ENCODE peak calls at places on chromosomes 1 and 21, in seven cellular contexts. One of them, this sample, is unnamed.

GRCh38 chr1:186617860-186618780 is 62.1 kb downstream of the PTGS2 start:
- DNase-seq in pancreas: no peak
- DNase-seq in activated B cell treated with CpG ODN at 0.5 μM for 24 hours: no peak
- DNase-seq in left ventricle myocardium inferior: peak
- DNase-seq in heart right ventricle: peak
- DNase-seq in A549: peak
- DNase-seq in mesothelial cell of epicardium: no peak
- DNase-seq in this sample: no peak

GRCh38 chr1:63813829-63814277 is 40.0 kb downstream of the ROR1 start:
- DNase-seq in A549: no peak
- DNase-seq in left ventricle myocardium inferior: no peak
- DNase-seq in activated B cell treated with CpG ODN at 0.5 μM for 24 hours: no peak
- DNase-seq in pancreas: peak
- DNase-seq in heart right ventricle: no peak
- DNase-seq in mesothelial cell of epicardium: no peak
- DNase-seq in this sample: no peak

GRCh38 chr1:25255711-25256577 is 8.7 kb upstream of the RSRP1 start:
- DNase-seq in heart right ventricle: no peak
- DNase-seq in A549: no peak
- DNase-seq in pancreas: no peak
- DNase-seq in activated B cell treated with CpG ODN at 0.5 μM for 24 hours: no peak
- DNase-seq in left ventricle myocardium inferior: no peak
- DNase-seq in mesothelial cell of epicardium: no peak
- DNase-seq in this sample: no peak

GRCh38 chr1:201059871-201060555 is 36.5 kb upstream of the KIF21B start:
- DNase-seq in heart right ventricle: no peak
- DNase-seq in mesothelial cell of epicardium: no peak
- DNase-seq in activated B cell treated with CpG ODN at 0.5 μM for 24 hours: no peak
- DNase-seq in pancreas: no peak
- DNase-seq in A549: peak
- DNase-seq in left ventricle myocardium inferior: no peak
- DNase-seq in this sample: no peak

GRCh38 chr1:211596418-211597181 is 17.6 kb upstream of the SLC30A1 start:
- DNase-seq in pancreas: no peak
- DNase-seq in activated B cell treated with CpG ODN at 0.5 μM for 24 hours: no peak
- DNase-seq in heart right ventricle: no peak
- DNase-seq in A549: no peak
- DNase-seq in left ventricle myocardium inferior: no peak
- DNase-seq in mesothelial cell of epicardium: no peak
- DNase-seq in this sample: no peak

GRCh38 chr1:192812420-192813209 is 3.8 kb downstream of the RGS2 start:
- DNase-seq in activated B cell treated with CpG ODN at 0.5 μM for 24 hours: no peak
- DNase-seq in mesothelial cell of epicardium: no peak
- DNase-seq in pancreas: no peak
- DNase-seq in A549: no peak
- DNase-seq in left ventricle myocardium inferior: no peak
- DNase-seq in heart right ventricle: no peak
- DNase-seq in this sample: no peak

GRCh38 chr1:82614090-82614489 is 813.4 kb downstream of the ADGRL2 start:
- DNase-seq in left ventricle myocardium inferior: no peak
- DNase-seq in mesothelial cell of epicardium: no peak
- DNase-seq in heart right ventricle: no peak
- DNase-seq in pancreas: no peak
- DNase-seq in A549: no peak
- DNase-seq in activated B cell treated with CpG ODN at 0.5 μM for 24 hours: no peak
- DNase-seq in this sample: no peak

GRCh38 chr1:9340172-9340854 is 47.6 kb downstream of the SPSB1 start:
- DNase-seq in pancreas: no peak
- DNase-seq in A549: no peak
- DNase-seq in mesothelial cell of epicardium: no peak
- DNase-seq in left ventricle myocardium inferior: no peak
- DNase-seq in activated B cell treated with CpG ODN at 0.5 μM for 24 hours: no peak
- DNase-seq in heart right ventricle: no peak
- DNase-seq in this sample: no peak

GRCh38 chr1:152869808-152870419 is 8.2 kb upstream of the SMCP start:
- DNase-seq in A549: peak
- DNase-seq in heart right ventricle: peak
- DNase-seq in mesothelial cell of epicardium: peak
- DNase-seq in pancreas: peak
- DNase-seq in left ventricle myocardium inferior: no peak
- DNase-seq in activated B cell treated with CpG ODN at 0.5 μM for 24 hours: peak
- DNase-seq in this sample: no peak

GRCh38 chr1:912740-913301 is 10.9 kb upstream of the SAMD11 start:
- DNase-seq in A549: peak
- DNase-seq in heart right ventricle: no peak
- DNase-seq in mesothelial cell of epicardium: peak
- DNase-seq in pancreas: peak
- DNase-seq in left ventricle myocardium inferior: peak
- DNase-seq in activated B cell treated with CpG ODN at 0.5 μM for 24 hours: no peak
- DNase-seq in this sample: no peak

DNA sequence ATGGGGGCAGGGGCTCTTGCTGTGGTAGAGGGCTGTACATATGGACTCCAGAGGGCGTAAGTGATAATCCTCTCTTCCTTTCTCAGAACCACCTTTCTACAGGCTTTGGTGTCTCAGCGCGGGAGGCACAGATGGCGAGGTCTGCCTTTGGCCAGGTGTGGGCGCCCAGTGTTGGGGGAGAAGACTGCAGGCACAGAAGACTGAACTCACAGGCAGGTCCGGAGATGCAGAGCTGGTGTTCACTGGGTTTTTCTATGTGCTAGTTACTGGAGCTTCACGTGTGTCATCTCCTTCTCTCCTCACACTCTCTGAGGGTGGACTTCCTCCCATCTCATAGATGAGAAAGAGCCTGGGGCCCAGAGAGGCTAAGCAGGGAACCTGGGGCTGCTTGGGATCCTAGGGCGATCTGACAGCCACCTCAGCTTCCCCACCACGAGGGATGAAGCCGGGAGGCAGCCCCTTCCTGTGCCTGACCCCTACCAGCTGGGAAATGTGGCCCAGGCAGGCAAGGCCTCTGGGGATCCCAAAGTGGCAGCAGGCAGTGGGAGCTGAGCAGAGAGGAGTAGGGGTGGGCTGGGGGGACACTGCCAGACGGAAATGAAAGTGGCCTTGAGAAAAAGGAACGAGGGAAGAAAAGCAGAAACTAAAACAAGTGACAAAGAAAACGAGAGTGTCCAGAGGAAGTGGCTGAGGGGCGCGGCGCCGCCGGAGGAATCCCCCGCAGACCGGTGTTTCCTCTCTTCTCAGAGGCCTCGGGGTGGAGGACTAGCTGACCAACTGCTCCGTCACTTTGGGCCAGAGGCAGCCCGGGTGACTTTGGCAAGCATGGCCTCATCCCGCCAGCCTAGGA is 191.6 kb downstream of the HIVEP3 start:
- DNase-seq in left ventricle myocardium inferior: peak
- DNase-seq in pancreas: no peak
- DNase-seq in mesothelial cell of epicardium: no peak
- DNase-seq in activated B cell treated with CpG ODN at 0.5 μM for 24 hours: peak
- DNase-seq in heart right ventricle: peak
- DNase-seq in A549: no peak
- DNase-seq in this sample: peak
- TF ChIP-seq CTCF in left ventricle myocardium inferior: no peak
- TF ChIP-seq CTCF in pancreas: no peak
- TF ChIP-seq CTCF in mesothelial cell of epicardium: no peak
- TF ChIP-seq CTCF in activated B cell treated with CpG ODN at 0.5 μM for 24 hours: no peak
- TF ChIP-seq CTCF in heart right ventricle: no peak
- TF ChIP-seq CTCF in A549: no peak
- TF ChIP-seq CTCF in this sample: no peak

GRCh38 chr1:111739222-111739983 is at the start of gene INKA2:
- DNase-seq in pancreas: peak
- DNase-seq in activated B cell treated with CpG ODN at 0.5 μM for 24 hours: peak
- DNase-seq in mesothelial cell of epicardium: peak
- DNase-seq in A549: peak
- DNase-seq in left ventricle myocardium inferior: peak
- DNase-seq in heart right ventricle: peak
- DNase-seq in this sample: peak

GRCh38 chr1:111738133-111738435 is 1.1 kb downstream of the INKA2 start:
- DNase-seq in activated B cell treated with CpG ODN at 0.5 μM for 24 hours: no peak
- DNase-seq in heart right ventricle: no peak
- DNase-seq in pancreas: no peak
- DNase-seq in left ventricle myocardium inferior: no peak
- DNase-seq in mesothelial cell of epicardium: no peak
- DNase-seq in A549: no peak
- DNase-seq in this sample: no peak

GRCh38 chr1:111737216-111738132 is 1.7 kb downstream of the INKA2 start:
- DNase-seq in pancreas: no peak
- DNase-seq in left ventricle myocardium inferior: no peak
- DNase-seq in activated B cell treated with CpG ODN at 0.5 μM for 24 hours: no peak
- DNase-seq in A549: no peak
- DNase-seq in heart right ventricle: no peak
- DNase-seq in mesothelial cell of epicardium: no peak
- DNase-seq in this sample: no peak

GRCh38 chr1:111739984-111740765 is 980 bp upstream of the INKA2 start:
- DNase-seq in pancreas: peak
- DNase-seq in left ventricle myocardium inferior: peak
- DNase-seq in heart right ventricle: peak
- DNase-seq in mesothelial cell of epicardium: peak
- DNase-seq in activated B cell treated with CpG ODN at 0.5 μM for 24 hours: peak
- DNase-seq in A549: peak
- DNase-seq in this sample: peak

DNA sequence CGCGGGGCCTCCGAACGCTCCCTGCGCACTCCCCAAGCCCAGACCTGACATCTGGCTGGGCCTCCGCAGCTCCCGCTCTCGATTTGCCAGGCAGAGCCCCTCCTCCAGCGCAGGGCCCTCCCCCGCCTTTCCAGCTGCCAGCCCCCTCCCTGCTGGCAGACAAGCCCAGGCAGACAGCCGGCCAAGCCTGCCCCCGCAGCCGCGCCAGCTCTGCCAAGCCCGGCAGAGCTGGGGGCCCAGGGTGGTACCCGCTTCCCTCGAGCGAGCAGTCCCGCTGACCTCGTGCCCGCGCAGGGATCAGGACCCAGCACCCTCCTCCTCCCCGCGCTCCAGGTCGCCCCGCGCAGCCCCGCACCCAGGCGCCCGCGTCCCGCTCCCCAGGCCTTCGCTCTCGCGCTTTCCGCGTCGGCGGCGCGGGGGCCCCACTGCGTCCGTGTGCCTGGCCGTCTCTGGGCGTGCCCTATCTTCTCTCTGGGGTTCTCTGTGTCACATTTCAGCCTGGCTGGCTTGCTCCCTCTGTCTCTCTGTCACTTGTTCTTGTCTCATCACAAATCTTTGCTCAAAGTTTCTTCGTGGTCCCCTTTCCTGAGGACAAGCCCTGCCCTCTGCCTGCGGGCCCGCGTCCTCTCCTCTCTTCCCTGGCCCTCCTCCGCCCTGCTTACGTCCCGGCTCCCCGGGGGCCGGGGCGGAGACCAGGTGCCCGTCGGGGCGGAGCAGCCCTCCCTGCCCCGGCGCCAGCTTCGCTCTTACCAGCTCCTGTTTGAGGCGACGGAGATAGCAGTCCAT is 566 bp downstream of the INKA2 start:
- DNase-seq in A549: peak
- DNase-seq in activated B cell treated with CpG ODN at 0.5 μM for 24 hours: peak
- DNase-seq in heart right ventricle: peak
- DNase-seq in mesothelial cell of epicardium: no peak
- DNase-seq in left ventricle myocardium inferior: peak
- DNase-seq in pancreas: peak
- DNase-seq in this sample: peak
- TF ChIP-seq CTCF in A549: no peak
- TF ChIP-seq CTCF in activated B cell treated with CpG ODN at 0.5 μM for 24 hours: no peak
- TF ChIP-seq CTCF in heart right ventricle: no peak
- TF ChIP-seq CTCF in mesothelial cell of epicardium: no peak
- TF ChIP-seq CTCF in left ventricle myocardium inferior: no peak
- TF ChIP-seq CTCF in pancreas: no peak
- TF ChIP-seq CTCF in this sample: no peak

GRCh38 chr1:39131940-39132339 is 72.6 kb upstream of the MACF1 start:
- DNase-seq in activated B cell treated with CpG ODN at 0.5 μM for 24 hours: no peak
- DNase-seq in pancreas: no peak
- DNase-seq in mesothelial cell of epicardium: no peak
- DNase-seq in heart right ventricle: no peak
- DNase-seq in A549: no peak
- DNase-seq in left ventricle myocardium inferior: no peak
- DNase-seq in this sample: no peak

GRCh38 chr1:39133340-39133684 is 71.2 kb upstream of the MACF1 start:
- DNase-seq in mesothelial cell of epicardium: no peak
- DNase-seq in activated B cell treated with CpG ODN at 0.5 μM for 24 hours: no peak
- DNase-seq in left ventricle myocardium inferior: no peak
- DNase-seq in pancreas: no peak
- DNase-seq in A549: no peak
- DNase-seq in heart right ventricle: no peak
- DNase-seq in this sample: no peak

GRCh38 chr1:39134768-39135333 is 69.6 kb upstream of the MACF1 start:
- DNase-seq in mesothelial cell of epicardium: no peak
- DNase-seq in left ventricle myocardium inferior: no peak
- DNase-seq in A549: no peak
- DNase-seq in pancreas: no peak
- DNase-seq in heart right ventricle: no peak
- DNase-seq in activated B cell treated with CpG ODN at 0.5 μM for 24 hours: no peak
- DNase-seq in this sample: no peak

GRCh38 chr1:39130297-39130696 is 74.2 kb upstream of the MACF1 start:
- DNase-seq in heart right ventricle: no peak
- DNase-seq in left ventricle myocardium inferior: no peak
- DNase-seq in A549: peak
- DNase-seq in pancreas: no peak
- DNase-seq in activated B cell treated with CpG ODN at 0.5 μM for 24 hours: no peak
- DNase-seq in mesothelial cell of epicardium: no peak
- DNase-seq in this sample: no peak

GRCh38 chr1:39132505-39133339 is 71.8 kb upstream of the MACF1 start:
- DNase-seq in left ventricle myocardium inferior: peak
- DNase-seq in A549: peak
- DNase-seq in mesothelial cell of epicardium: peak
- DNase-seq in heart right ventricle: peak
- DNase-seq in pancreas: peak
- DNase-seq in activated B cell treated with CpG ODN at 0.5 μM for 24 hours: no peak
- DNase-seq in this sample: no peak
- TF ChIP-seq CTCF in left ventricle myocardium inferior: peak
- TF ChIP-seq CTCF in A549: no peak
- TF ChIP-seq CTCF in mesothelial cell of epicardium: no peak
- TF ChIP-seq CTCF in heart right ventricle: peak
- TF ChIP-seq CTCF in pancreas: no peak
- TF ChIP-seq CTCF in activated B cell treated with CpG ODN at 0.5 μM for 24 hours: no peak
- TF ChIP-seq CTCF in this sample: no peak

GRCh38 chr1:100351095-100351884 is 1.0 kb upstream of the CDC14A start:
- DNase-seq in heart right ventricle: peak
- DNase-seq in A549: peak
- DNase-seq in activated B cell treated with CpG ODN at 0.5 μM for 24 hours: peak
- DNase-seq in left ventricle myocardium inferior: peak
- DNase-seq in pancreas: peak
- DNase-seq in mesothelial cell of epicardium: peak
- DNase-seq in this sample: peak
- TF ChIP-seq CTCF in heart right ventricle: peak
- TF ChIP-seq CTCF in A549: peak
- TF ChIP-seq CTCF in activated B cell treated with CpG ODN at 0.5 μM for 24 hours: no peak
- TF ChIP-seq CTCF in left ventricle myocardium inferior: peak
- TF ChIP-seq CTCF in pancreas: no peak
- TF ChIP-seq CTCF in mesothelial cell of epicardium: no peak
- TF ChIP-seq CTCF in this sample: no peak

DNA sequence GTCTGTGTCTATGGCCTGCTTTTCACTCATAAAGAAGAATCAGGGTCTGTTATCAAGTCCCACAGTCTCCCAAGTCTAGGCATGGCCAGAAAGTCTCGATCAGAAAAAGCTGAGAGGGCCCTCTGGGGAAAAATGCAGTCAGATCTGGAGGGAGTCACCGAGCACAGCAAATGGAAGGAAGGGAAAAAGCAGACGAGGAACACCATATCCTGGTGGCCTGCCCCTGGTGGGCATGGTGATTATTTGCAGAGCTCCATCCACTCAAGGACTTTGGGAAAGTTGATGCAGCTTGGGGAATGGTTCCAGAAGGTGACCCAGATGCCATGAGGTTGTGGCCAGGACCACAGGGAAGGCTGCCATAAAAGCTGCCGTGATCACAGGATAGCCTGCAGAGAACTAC is 189.1 kb downstream of the CLIC6 start:
- DNase-seq in pancreas: no peak
- DNase-seq in heart right ventricle: no peak
- DNase-seq in A549: no peak
- DNase-seq in mesothelial cell of epicardium: no peak
- DNase-seq in activated B cell treated with CpG ODN at 0.5 μM for 24 hours: no peak
- DNase-seq in left ventricle myocardium inferior: no peak
- DNase-seq in this sample: no peak
- TF ChIP-seq CTCF in pancreas: no peak
- TF ChIP-seq CTCF in heart right ventricle: no peak
- TF ChIP-seq CTCF in A549: no peak
- TF ChIP-seq CTCF in mesothelial cell of epicardium: peak
- TF ChIP-seq CTCF in activated B cell treated with CpG ODN at 0.5 μM for 24 hours: no peak
- TF ChIP-seq CTCF in left ventricle myocardium inferior: no peak
- TF ChIP-seq CTCF in this sample: no peak